ENCODE peak calls at places on chromosomes 5 and 9, in eight cellular contexts. W is pancreas; F is astrocyte; B is lung; M is progenitor cell of endocrine pancreas; G is stomach; O is CD4-positive, alpha-beta T cell; A is cardiac fibroblast. K is an unnamed sample.

GRCh38 chr5:36179950-36180349 is 28.0 kb downstream of the SKP2 start:
- DNase-seq in W (no peak), F (no peak), B (no peak), M (no peak), G (no peak), O (no peak), A (no peak), K (no peak)

GRCh38 chr9:129394011-129394919 is 216.2 kb upstream of the IER5L start:
- DNase-seq in W (no peak), F (no peak), B (no peak), M (no peak), G (no peak), O (no peak), A (no peak), K (no peak)

GRCh38 chr9:114487607-114488300 is 17.5 kb downstream of the WHRN start:
- DNase-seq in W (no peak), F (peak; percentile 36), B (peak; percentile 70), M (peak; percentile 53), G (peak; percentile 69), O (peak; percentile 38), A (peak; percentile 77), K (peak; percentile 77)

GRCh38 chr9:73437758-73438157 is 286.1 kb downstream of the ANXA1 start:
- DNase-seq in W (no peak), F (peak; percentile 23), B (no peak), M (no peak), G (no peak), O (no peak), A (no peak), K (no peak)

GRCh38 chr9:80163889-80164288 is 592.1 kb downstream of the TLE4 start:
- DNase-seq in W (no peak), F (no peak), B (no peak), M (no peak), G (no peak), O (no peak), A (no peak), K (no peak)

GRCh38 chr5:123125953-123126352 is 36.9 kb downstream of the PRDM6 start:
- DNase-seq in W (no peak), F (peak; percentile 77), B (no peak), M (no peak), G (no peak), O (no peak), A (peak; percentile 63), K (peak; percentile 63)

GRCh38 chr5:177183142-177183541 is 49.6 kb downstream of the NSD1 start:
- DNase-seq in W (no peak), F (no peak), B (no peak), M (no peak), G (no peak), O (no peak), A (peak; percentile 14), K (peak; percentile 7)

GRCh38 chr5:38060354-38060753 is 198.0 kb upstream of the EGFLAM start:
- DNase-seq in W (no peak), F (peak; percentile 82), B (no peak), M (no peak), G (no peak), O (no peak), A (peak; percentile 60), K (no peak)

GRCh38 chr5:36657563-36657995 is 51.2 kb downstream of the SLC1A3 start:
- DNase-seq in W (no peak), F (peak; percentile 100), B (peak; percentile 78), M (no peak), G (peak; percentile 57), O (no peak), A (peak; percentile 100), K (peak; percentile 100)

GRCh38 chr5:121890297-121890858 is 38.7 kb downstream of the FTMT start:
- DNase-seq in W (no peak), F (no peak), B (no peak), M (no peak), G (no peak), O (no peak), A (no peak), K (no peak)

GRCh38 chr9:127262621-127263020 is 2.0 kb upstream of the GARNL3 start:
- DNase-seq in W (no peak), F (no peak), B (no peak), M (no peak), G (no peak), O (no peak), A (no peak), K (no peak)

GRCh38 chr5:1800470-1801060 is 642 bp upstream of the NDUFS6 start:
- DNase-seq in W (no peak), F (peak; percentile 24), B (no peak), M (no peak), G (no peak), O (no peak), A (peak; percentile 32), K (peak; percentile 19)

GRCh38 chr9:6827370-6827949 is 69.7 kb downstream of the KDM4C start:
- DNase-seq in W (no peak), F (peak; percentile 15), B (no peak), M (peak; percentile 45), G (no peak), O (no peak), A (peak; percentile 66), K (peak; percentile 69)

GRCh38 chr9:136353757-136354488 is 9.6 kb downstream of the DNLZ start:
- DNase-seq in W (no peak), F (no peak), B (no peak), M (no peak), G (no peak), O (no peak), A (no peak), K (no peak)

GRCh38 chr9:137615387-137615871 is 3.4 kb upstream of the EHMT1 start:
- DNase-seq in W (no peak), F (no peak), B (no peak), M (no peak), G (no peak), O (no peak), A (no peak), K (no peak)

GRCh38 chr5:133839721-133840120 is 128.7 kb downstream of the C5orf15 start:
- DNase-seq in W (no peak), F (no peak), B (no peak), M (no peak), G (no peak), O (no peak), A (no peak), K (no peak)

GRCh38 chr5:59828623-59829022 is 64.9 kb downstream of the PDE4D start:
- DNase-seq in W (no peak), F (peak; percentile 83), B (no peak), M (no peak), G (no peak), O (no peak), A (no peak), K (no peak)

GRCh38 chr9:112863214-112863613 is 27.5 kb downstream of the SLC46A2 start:
- DNase-seq in W (no peak), F (no peak), B (peak; percentile 60), M (no peak), G (no peak), O (no peak), A (peak; percentile 33), K (peak; percentile 62)
- TF ChIP-seq CTCF in W (no peak), F (no peak), B (no peak), M (no peak), G (no peak), O (no peak), A (no peak), K (no peak)

GRCh38 chr9:122380293-122380692 is 9.5 kb downstream of the PTGS1 start:
- DNase-seq in W (no peak), F (no peak), B (no peak), M (no peak), G (no peak), O (no peak), A (no peak), K (no peak)

GRCh38 chr9:122377241-122378164 is 6.7 kb downstream of the PTGS1 start:
- DNase-seq in W (no peak), F (no peak), B (no peak), M (no peak), G (no peak), O (no peak), A (peak; percentile 49), K (no peak)

GRCh38 chr9:122378236-122378635 is 7.4 kb downstream of the PTGS1 start:
- DNase-seq in W (no peak), F (no peak), B (no peak), M (no peak), G (no peak), O (no peak), A (no peak), K (no peak)

GRCh38 chr9:122381206-122381950 is 10.6 kb downstream of the PTGS1 start:
- DNase-seq in W (no peak), F (no peak), B (no peak), M (no peak), G (no peak), O (no peak), A (no peak), K (no peak)

DNA sequence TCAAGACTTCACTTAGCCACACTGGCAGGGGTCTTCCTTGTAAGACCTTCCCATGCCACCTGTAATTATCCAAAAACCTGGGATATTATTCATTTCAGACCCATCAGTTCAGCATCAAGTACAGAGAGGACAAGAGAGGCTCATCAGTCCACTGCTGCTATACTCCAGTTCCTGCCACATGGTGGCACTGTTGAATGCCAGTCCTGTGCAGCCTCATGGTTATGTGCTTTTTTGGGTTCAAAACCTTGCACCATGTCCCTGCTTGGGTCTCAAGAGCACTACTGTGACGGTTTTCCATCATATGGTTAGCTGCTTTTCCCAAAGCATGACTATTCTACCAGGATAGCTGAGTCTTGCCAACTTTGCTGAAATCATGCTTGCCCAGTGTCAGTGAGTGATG is 8.5 kb downstream of the PTGS1 start:
- DNase-seq in W (no peak), F (no peak), B (no peak), M (no peak), G (no peak), O (no peak), A (no peak), K (no peak)
- TF ChIP-seq CTCF in W (no peak), F (peak; percentile 28), B (no peak), M (peak; percentile 37), G (no peak), O (no peak), A (peak; percentile 50), K (peak; percentile 55)

GRCh38 chr5:139392678-139393496 is 2.0 kb downstream of the PROB1 start:
- DNase-seq in W (peak; percentile 76), F (no peak), B (peak; percentile 53), M (peak; percentile 67), G (peak; percentile 75), O (peak; percentile 71), A (no peak), K (peak; percentile 48)
- TF ChIP-seq CTCF in W (no peak), F (peak; percentile 16), B (peak; percentile 26), M (peak; percentile 75), G (peak; percentile 29), O (peak; percentile 66), A (peak; percentile 34), K (peak; percentile 42)

GRCh38 chr5:151298063-151298462 is 5.5 kb downstream of the SLC36A3 start:
- DNase-seq in W (no peak), F (no peak), B (peak; percentile 37), M (no peak), G (no peak), O (no peak), A (no peak), K (peak; percentile 75)
- TF ChIP-seq CTCF in W (no peak), F (peak; percentile 19), B (no peak), M (peak; percentile 42), G (peak; percentile 42), O (no peak), A (no peak), K (peak; percentile 68)

GRCh38 chr5:175457466-175457865 is 13.5 kb upstream of the DRD1 start:
- DNase-seq in W (no peak), F (no peak), B (no peak), M (no peak), G (no peak), O (no peak), A (no peak), K (no peak)
- TF ChIP-seq CTCF in W (no peak), F (no peak), B (no peak), M (no peak), G (no peak), O (no peak), A (no peak), K (no peak)